ENCODE peak calls at places on chromosome 12, in four cellular contexts. S is stomach, H is transverse colon, V is tibial artery. Z is an unnamed sample.

GRCh38 chr12:85657251-85657650 is 179.0 kb downstream of the RASSF9 start:
- DNase-seq in V (no peak), S (no peak), H (no peak), Z (no peak)

GRCh38 chr12:57452181-57452936 is 2.7 kb upstream of the INHBE start:
- DNase-seq in H (no peak), S (no peak), V (peak), Z (peak)

GRCh38 chr12:22529281-22530060 is 14.9 kb downstream of the C2CD5 start:
- DNase-seq in S (no peak), H (no peak), V (no peak), Z (no peak)

GRCh38 chr12:130128764-130129735 is 33.2 kb upstream of the FZD10 start:
- DNase-seq in V (no peak), H (no peak), S (no peak), Z (no peak)

GRCh38 chr12:109098142-109098652 is 800 bp downstream of the UNG start:
- DNase-seq in S (peak), H (peak), V (peak), Z (no peak)

GRCh38 chr12:119992129-119992705 is 3.2 kb downstream of the BICDL1 start:
- DNase-seq in V (no peak), S (no peak), H (no peak), Z (no peak)

GRCh38 chr12:6468283-6468575 is 2.2 kb downstream of the VAMP1 start:
- DNase-seq in S (no peak), H (no peak), V (no peak), Z (no peak)

GRCh38 chr12:77925536-77926108 is 94.9 kb downstream of the NAV3 start:
- DNase-seq in V (peak), H (peak), S (peak), Z (peak)

GRCh38 chr12:94925206-94925605 is 78.3 kb downstream of the NDUFA12 start:
- DNase-seq in S (no peak), V (no peak), H (no peak), Z (no peak)

GRCh38 chr12:124568431-124569374 is 1.3 kb upstream of the NCOR2 start:
- DNase-seq in V (peak), S (peak), H (peak), Z (peak)

GRCh38 chr12:57456145-57456700 is 1.1 kb downstream of the INHBE start:
- DNase-seq in S (no peak), V (no peak), H (no peak), Z (peak)

GRCh38 chr12:99069371-99069770 is 424.3 kb downstream of the APAF1 start:
- DNase-seq in S (no peak), H (no peak), V (no peak), Z (no peak)

GRCh38 chr12:124445826-124446225 is 121.6 kb downstream of the NCOR2 start:
- DNase-seq in S (no peak), V (no peak), H (no peak), Z (no peak)

GRCh38 chr12:72790273-72790672 is 518.1 kb downstream of the TRHDE start:
- DNase-seq in H (no peak), V (no peak), S (no peak), Z (no peak)

GRCh38 chr12:18864900-18865561 is 127.1 kb downstream of the CAPZA3 start:
- DNase-seq in V (no peak), S (no peak), H (no peak), Z (no peak)

GRCh38 chr12:99824900-99825562 is 159.7 kb downstream of the ANKS1B start:
- DNase-seq in V (peak), H (no peak), S (no peak), Z (no peak)

GRCh38 chr12:8572507-8572906 is 31.8 kb upstream of the CLEC4E start:
- DNase-seq in S (no peak), V (no peak), H (no peak), Z (no peak)

GRCh38 chr12:8581098-8581784 is 31.4 kb downstream of the AICDA start:
- DNase-seq in S (no peak), H (no peak), V (no peak), Z (no peak)

DNA sequence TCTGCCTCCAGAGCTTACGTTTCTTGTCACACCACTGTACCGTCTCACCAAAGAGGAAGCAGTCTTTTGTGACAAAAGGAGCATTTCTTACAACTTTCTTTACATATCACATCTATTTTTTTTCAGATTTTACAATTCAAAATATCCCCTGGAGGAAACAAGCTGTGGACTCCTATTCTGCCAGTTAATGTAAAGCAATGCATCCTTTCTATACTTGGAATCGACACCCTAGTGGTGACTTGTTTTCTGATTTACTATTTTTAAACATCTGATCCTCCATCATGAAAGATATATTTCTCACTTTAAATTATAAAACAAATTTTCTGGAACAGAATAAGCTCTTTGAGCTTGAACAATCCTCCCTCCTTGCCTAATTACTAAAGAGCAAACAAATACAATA is 34.8 kb downstream of the AICDA start:
- DNase-seq in H (no peak), S (no peak), V (no peak), Z (no peak)
- TF ChIP-seq CTCF in H (no peak), S (no peak), V (no peak), Z (no peak)

DNA sequence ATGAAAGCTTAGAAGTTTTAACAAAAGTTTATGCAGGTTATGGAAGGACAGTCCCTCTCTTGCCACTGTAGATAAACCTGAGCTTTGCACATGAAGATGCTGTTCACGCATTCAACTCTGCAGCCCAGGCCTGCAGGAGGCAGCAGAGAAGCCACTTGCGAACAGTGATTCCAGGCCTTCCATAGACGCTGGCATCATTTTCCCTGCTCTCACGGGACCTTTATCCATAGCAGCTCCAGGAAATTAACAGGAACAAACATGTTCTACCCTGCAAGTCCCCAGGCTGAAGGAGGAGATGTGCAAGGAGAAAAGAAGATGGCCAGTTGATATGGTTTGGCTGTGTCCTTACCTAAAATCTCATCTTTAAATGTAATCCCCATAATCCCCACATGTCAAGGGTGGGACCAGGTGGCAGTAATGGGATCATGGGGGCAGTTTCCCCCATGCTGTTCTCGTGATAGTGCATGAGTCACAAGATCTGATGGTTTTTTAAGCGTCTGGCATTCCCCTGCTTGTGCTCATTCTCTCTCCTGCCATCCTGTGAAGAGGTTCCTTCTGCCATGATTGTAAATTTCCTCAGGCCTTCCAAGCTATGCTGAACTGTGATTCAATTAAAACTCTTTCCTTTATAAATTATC is 2.0 kb downstream of the ERP27 start:
- DNase-seq in V (no peak), H (no peak), S (no peak), Z (no peak)
- TF ChIP-seq CTCF in V (no peak), H (no peak), S (no peak), Z (no peak)

DNA sequence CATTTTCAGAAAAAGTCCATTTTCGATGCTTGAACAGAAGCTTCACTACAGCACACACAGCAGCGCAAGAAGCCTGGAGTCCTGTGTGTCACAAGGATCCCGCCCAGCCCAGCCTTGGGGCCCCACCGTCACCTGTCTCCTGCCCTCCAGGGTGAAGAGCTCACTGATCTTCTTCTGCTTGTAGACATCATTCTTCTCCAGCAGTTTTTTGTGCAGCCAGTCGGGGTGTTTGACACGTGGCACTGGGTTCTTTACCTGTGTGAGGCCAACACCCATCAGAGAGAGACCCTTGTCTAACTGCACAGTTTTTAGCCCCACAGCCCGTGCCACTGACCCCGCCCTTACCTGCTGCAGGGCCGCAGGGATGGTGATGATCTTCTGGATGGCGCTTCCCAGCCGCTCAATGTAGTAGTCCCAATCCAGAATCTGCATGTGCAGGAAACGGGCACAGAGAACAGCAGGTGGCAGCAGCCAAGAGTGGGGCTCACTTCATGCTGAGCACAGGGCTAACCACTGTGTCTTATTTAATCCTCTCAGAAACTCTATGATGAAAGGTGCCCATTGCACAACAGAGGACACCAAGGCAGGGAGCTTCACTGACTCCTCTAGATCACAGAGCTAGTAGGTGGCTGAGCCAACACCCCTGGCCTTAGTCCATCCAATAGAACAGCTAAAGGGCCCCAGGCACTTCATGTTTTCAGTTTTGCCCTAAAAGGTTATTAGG is 30.0 kb downstream of the POLE start:
- DNase-seq in V (peak), S (no peak), H (no peak), Z (no peak)
- TF ChIP-seq CTCF in V (no peak), S (no peak), H (no peak), Z (no peak)

DNA sequence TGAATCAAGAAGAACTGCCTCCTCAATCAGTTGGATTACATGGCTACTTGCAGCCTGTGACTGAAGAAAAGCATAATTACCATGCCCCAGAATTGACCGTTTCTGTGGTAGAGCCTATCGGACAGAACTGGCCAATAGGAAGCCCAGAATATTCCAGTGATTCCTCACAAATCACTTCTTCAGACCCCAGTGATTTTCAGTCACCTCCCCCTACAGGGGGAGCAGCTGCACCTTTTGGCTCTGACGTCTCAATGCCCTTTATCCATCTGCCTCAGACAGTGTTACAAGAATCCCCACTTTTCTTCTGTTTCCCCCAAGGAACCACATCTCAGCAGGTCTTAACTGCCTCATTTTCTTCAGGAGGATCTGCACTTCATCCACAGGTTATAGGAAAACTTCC is 80.8 kb downstream of the RAD52 start:
- DNase-seq in H (no peak), S (no peak), V (no peak), Z (no peak)
- TF ChIP-seq CTCF in H (no peak), S (no peak), V (no peak), Z (no peak)

GRCh38 chr12:92539966-92540791 is 162.6 kb upstream of the PLEKHG7 start:
- DNase-seq in H (no peak), V (no peak), S (no peak), Z (peak)
- TF ChIP-seq CTCF in H (no peak), V (no peak), S (no peak), Z (no peak)

GRCh38 chr12:116773276-116773731 is 35.2 kb downstream of the RNFT2 start:
- DNase-seq in S (no peak), H (no peak), V (no peak), Z (no peak)
- TF ChIP-seq CTCF in S (no peak), H (no peak), V (no peak), Z (no peak)

GRCh38 chr12:51642286-51642685 is 51.3 kb downstream of the SCN8A start:
- DNase-seq in S (no peak), H (no peak), V (no peak), Z (no peak)
- TF ChIP-seq CTCF in S (no peak), H (no peak), V (no peak), Z (no peak)

Z was measured in activated CD8-positive, alpha-beta T cell treated with anti-CD3 and anti-CD28 coated beads for 36 hours.